ENCODE peak calls at places on chromosome 6, in five cellular contexts. P is adrenal gland, Y is AG04450, X is psoas muscle, O is lung. V is an unnamed sample.

GRCh38 chr6:20341564-20341963 is 60.1 kb upstream of the E2F3 start:
- DNase-seq in P (no peak), X (no peak), O (no peak), Y (no peak), V (no peak)

GRCh38 chr6:45818655-45819054 is 197.0 kb downstream of the CLIC5 start:
- DNase-seq in Y (no peak), X (no peak), P (no peak), O (no peak), V (no peak)

GRCh38 chr6:24659547-24659946 is 7.2 kb downstream of the TDP2 start:
- DNase-seq in X (no peak), P (no peak), Y (no peak), O (no peak), V (no peak)

GRCh38 chr6:132131777-132132176 is 180.6 kb upstream of the CCN2 start:
- DNase-seq in P (no peak), X (peak; percentile 32), Y (peak; percentile 99), O (no peak), V (peak; percentile 65)

GRCh38 chr6:104472245-104472644 is 387.5 kb downstream of the HACE1 start:
- DNase-seq in P (no peak), Y (no peak), X (no peak), O (no peak), V (no peak)

GRCh38 chr6:98828210-98828798 is 6.1 kb upstream of the POU3F2 start:
- DNase-seq in Y (no peak), O (no peak), P (no peak), X (no peak), V (no peak)

GRCh38 chr6:39009476-39009875 is 39.1 kb upstream of the GLP1R start:
- DNase-seq in Y (no peak), O (no peak), X (no peak), P (no peak), V (no peak)

GRCh38 chr6:145008715-145009114 is 723.6 kb downstream of the UTRN start:
- DNase-seq in X (no peak), P (no peak), Y (no peak), O (no peak), V (no peak)

GRCh38 chr6:7911345-7911725 is 747 bp upstream of the TXNDC5 start:
- DNase-seq in X (no peak), Y (no peak), O (no peak), P (no peak), V (no peak)

GRCh38 chr6:112332274-112332673 is 14.9 kb upstream of the RFPL4B start:
- DNase-seq in O (no peak), P (no peak), Y (no peak), X (no peak), V (no peak)

GRCh38 chr6:112335736-112336135 is 11.4 kb upstream of the RFPL4B start:
- DNase-seq in P (no peak), Y (no peak), O (no peak), X (no peak), V (no peak)

GRCh38 chr6:112330071-112330876 is 16.9 kb upstream of the RFPL4B start:
- DNase-seq in O (no peak), X (no peak), P (no peak), Y (no peak), V (no peak)

GRCh38 chr6:112331306-112331705 is 15.8 kb upstream of the RFPL4B start:
- DNase-seq in Y (no peak), X (no peak), O (no peak), P (no peak), V (no peak)

DNA sequence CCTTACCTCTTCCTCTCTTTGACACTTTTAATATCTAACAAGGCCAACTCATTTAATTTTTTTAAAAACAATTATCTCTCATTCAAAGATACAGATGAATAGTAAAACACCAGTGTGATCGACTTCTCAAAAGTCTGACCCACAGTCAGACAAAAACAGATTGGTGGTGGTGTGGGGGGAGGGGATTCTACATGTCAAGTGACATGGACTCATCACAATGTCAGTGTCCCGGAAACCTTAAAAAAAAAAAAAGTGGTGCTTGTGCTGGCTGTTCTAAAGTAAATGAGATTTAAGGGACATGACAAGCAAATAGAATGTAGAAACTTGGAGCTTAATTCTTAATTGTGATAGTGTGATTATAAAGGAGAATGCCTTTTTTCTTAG is 16.3 kb upstream of the RFPL4B start:
- DNase-seq in X (no peak), Y (no peak), P (no peak), O (no peak), V (no peak)
- H3K4me3 ChIP-seq in X (no peak overlapping the region), Y (no peak overlapping the region), P (no peak overlapping the region), O (no peak overlapping the region), V (no peak overlapping the region)

GRCh38 chr6:106539931-106540330 is 89.4 kb downstream of the RTN4IP1 start:
- DNase-seq in Y (no peak), O (no peak), X (no peak), P (no peak), V (no peak)
- H3K27ac ChIP-seq in Y (no peak overlapping the region), O (no peak overlapping the region), X (no peak overlapping the region), P (no peak overlapping the region), V (no peak overlapping the region)

DNA sequence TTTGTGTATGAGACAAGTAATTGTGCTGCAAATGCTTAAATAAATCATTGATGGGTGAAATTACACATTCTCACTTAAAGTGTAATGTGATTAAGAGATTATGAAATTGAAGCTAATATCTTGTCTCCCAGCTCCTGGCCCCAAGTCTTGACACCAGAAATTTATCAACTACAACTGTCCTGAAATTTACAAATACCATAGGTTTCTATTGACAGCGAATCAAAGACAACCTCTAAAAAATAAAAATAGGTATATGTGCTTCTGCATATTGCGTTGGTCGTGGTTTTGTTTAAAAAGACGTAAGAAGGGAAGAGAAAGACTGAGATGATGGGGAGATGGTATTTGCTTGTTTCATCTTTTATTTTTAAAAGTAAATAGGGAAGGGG is 30.5 kb downstream of the TFAP2A start:
- DNase-seq in Y (no peak), X (no peak), O (no peak), P (no peak), V (no peak)
- TF ChIP-seq CTCF in Y (no peak), X (no peak), O (no peak), P (no peak), V (no peak)

GRCh38 chr6:37569317-37569716 is 69.6 kb upstream of the CCDC167 start:
- DNase-seq in Y (no peak), X (no peak), O (no peak), P (no peak), V (no peak)

GRCh38 chr6:37570801-37571200 is 71.1 kb upstream of the CCDC167 start:
- DNase-seq in Y (no peak), O (no peak), X (no peak), P (no peak), V (no peak)

GRCh38 chr6:37565267-37566208 is 65.8 kb upstream of the CCDC167 start:
- DNase-seq in X (no peak), O (no peak), Y (no peak), P (peak; percentile 27), V (no peak)

GRCh38 chr6:37569999-37570776 is 70.5 kb upstream of the CCDC167 start:
- DNase-seq in X (no peak), Y (no peak), O (no peak), P (no peak), V (no peak)

DNA sequence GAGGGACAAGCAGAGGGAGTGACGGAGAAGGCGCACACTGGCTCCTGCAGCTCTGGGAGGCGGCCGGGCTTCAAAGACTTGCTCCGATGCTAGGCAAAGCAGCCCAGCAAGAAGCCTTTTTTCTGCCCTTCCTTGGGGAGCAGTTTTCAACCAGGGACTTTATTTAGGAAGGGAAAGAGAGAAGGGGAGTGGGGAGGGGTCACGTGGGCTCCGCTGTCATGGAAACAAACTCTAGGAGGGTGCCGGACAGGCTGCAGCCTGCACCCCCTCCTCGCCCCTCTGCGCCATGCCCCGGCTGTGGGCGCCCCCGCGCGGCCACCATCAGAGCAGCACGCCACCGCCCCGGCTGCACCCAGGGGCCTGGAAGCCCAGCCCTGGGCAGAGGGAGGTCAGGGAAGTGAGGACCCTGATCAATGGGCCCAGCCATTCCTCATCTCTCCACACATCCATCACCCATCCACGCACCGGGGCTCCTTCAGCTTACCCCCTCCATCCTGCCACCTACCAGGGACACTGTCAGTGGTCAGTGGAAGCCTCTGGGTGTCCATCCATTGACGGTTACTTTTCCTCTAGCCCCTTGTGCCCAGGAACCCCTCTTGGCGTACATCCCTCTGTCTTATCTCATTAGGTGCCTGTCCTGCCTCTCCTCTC is 66.6 kb upstream of the CCDC167 start:
- DNase-seq in X (peak; percentile 65), P (peak; percentile 61), Y (no peak), O (peak; percentile 34), V (peak; percentile 32)
- H3K4me3 ChIP-seq in X (peak overlapping the region; percentile 40), P (no peak overlapping the region), Y (peak overlapping the region; percentile 54), O (no peak overlapping the region), V (peak overlapping the region; percentile 24)

GRCh38 chr6:139751179-139751578 is 376.7 kb upstream of the CITED2 start:
- DNase-seq in P (no peak), Y (no peak), O (no peak), X (no peak), V (no peak)

GRCh38 chr6:139747154-139747553 is 372.7 kb upstream of the CITED2 start:
- DNase-seq in Y (no peak), O (peak; percentile 31), P (no peak), X (no peak), V (no peak)

GRCh38 chr6:139752086-139752485 is 377.6 kb upstream of the CITED2 start:
- DNase-seq in O (no peak), P (no peak), Y (no peak), X (no peak), V (no peak)

GRCh38 chr6:139744891-139745290 is 370.4 kb upstream of the CITED2 start:
- DNase-seq in X (no peak), O (no peak), P (no peak), Y (no peak), V (no peak)

DNA sequence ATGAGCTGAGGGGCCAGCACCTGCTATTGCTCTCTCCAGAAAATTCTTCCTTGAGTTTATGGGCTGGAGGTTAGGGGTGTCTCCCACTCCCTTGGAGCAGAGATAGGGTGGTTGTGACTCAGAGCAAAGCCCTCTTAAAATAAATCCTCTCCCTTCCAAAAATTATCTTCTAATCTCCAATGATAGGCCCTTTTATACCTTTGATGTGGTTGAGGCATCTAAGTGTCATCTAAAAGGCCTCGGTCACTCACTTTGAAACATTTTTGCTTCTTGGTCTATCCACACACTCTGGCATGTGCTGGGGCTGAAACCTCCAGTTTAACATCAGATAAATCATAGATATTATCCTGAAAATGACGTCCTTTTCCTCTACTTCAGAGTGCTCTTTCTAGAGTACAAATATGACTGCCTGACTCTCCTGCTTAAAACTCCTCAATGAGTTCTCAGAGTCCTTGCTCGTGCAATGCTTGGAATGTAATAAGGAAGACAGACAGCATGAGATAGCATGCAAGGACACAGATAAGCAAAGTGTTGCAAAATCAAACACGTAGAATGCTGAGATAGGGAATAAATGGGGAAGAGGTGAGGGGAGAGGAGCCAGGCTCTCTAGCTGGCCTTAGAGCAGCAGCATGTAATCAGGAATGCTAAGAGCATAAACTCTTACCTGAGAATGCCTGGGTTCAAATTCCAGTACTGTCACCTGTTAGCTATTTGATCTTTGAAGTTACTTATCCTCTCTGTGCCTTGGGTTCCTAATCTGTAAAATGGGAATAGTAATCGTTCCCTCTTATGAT is 374.1 kb upstream of the CITED2 start:
- DNase-seq in X (no peak), P (peak; percentile 29), O (no peak), Y (no peak), V (no peak)
- H3K27ac ChIP-seq in X (no peak overlapping the region), P (peak overlapping the region; percentile 53), O (no peak overlapping the region), Y (no peak overlapping the region), V (peak overlapping the region; percentile 37)

V was measured in uterus.